ENCODE peak calls at places on chromosomes 3 and 15, in ten cellular contexts. One of them, this sample, is unnamed.

GRCh38 chr15:82792068-82792467 is 13.8 kb downstream of the FSD2 start:
- DNase-seq in tibial nerve: no peak
- DNase-seq in HCT116: no peak
- DNase-seq in natural killer cell: no peak
- DNase-seq in CD4-positive, alpha-beta T cell: no peak
- DNase-seq in GM20000: no peak
- DNase-seq in OCI-LY7: no peak
- DNase-seq in fibroblast of lung: no peak
- DNase-seq in lower leg skin: no peak
- DNase-seq in A673: no peak
- DNase-seq in this sample: no peak

GRCh38 chr3:72355168-72355567 is 493.1 kb downstream of the SHQ1 start:
- DNase-seq in GM20000: no peak
- DNase-seq in HCT116: no peak
- DNase-seq in fibroblast of lung: no peak
- DNase-seq in OCI-LY7: no peak
- DNase-seq in CD4-positive, alpha-beta T cell: no peak
- DNase-seq in natural killer cell: no peak
- DNase-seq in A673: no peak
- DNase-seq in lower leg skin: no peak
- DNase-seq in tibial nerve: no peak
- DNase-seq in this sample: no peak

GRCh38 chr3:117355566-117355965 is 646.0 kb downstream of the TUSC7 start:
- DNase-seq in lower leg skin: no peak
- DNase-seq in CD4-positive, alpha-beta T cell: no peak
- DNase-seq in natural killer cell: no peak
- DNase-seq in tibial nerve: no peak
- DNase-seq in OCI-LY7: no peak
- DNase-seq in fibroblast of lung: peak
- DNase-seq in GM20000: peak
- DNase-seq in A673: peak
- DNase-seq in HCT116: no peak
- DNase-seq in this sample: no peak

GRCh38 chr3:13703071-13703470 is 154.1 kb downstream of the FBLN2 start:
- DNase-seq in fibroblast of lung: no peak
- DNase-seq in HCT116: no peak
- DNase-seq in lower leg skin: no peak
- DNase-seq in GM20000: no peak
- DNase-seq in A673: no peak
- DNase-seq in natural killer cell: no peak
- DNase-seq in CD4-positive, alpha-beta T cell: no peak
- DNase-seq in OCI-LY7: no peak
- DNase-seq in tibial nerve: no peak
- DNase-seq in this sample: no peak

GRCh38 chr3:8848696-8849131 is 79.3 kb upstream of the OXTR start:
- DNase-seq in tibial nerve: no peak
- DNase-seq in lower leg skin: no peak
- DNase-seq in HCT116: no peak
- DNase-seq in OCI-LY7: no peak
- DNase-seq in natural killer cell: no peak
- DNase-seq in CD4-positive, alpha-beta T cell: no peak
- DNase-seq in GM20000: no peak
- DNase-seq in A673: no peak
- DNase-seq in fibroblast of lung: peak
- DNase-seq in this sample: no peak

GRCh38 chr15:39088186-39088585 is 492.7 kb upstream of the THBS1 start:
- DNase-seq in GM20000: no peak
- DNase-seq in natural killer cell: no peak
- DNase-seq in tibial nerve: no peak
- DNase-seq in lower leg skin: no peak
- DNase-seq in A673: no peak
- DNase-seq in OCI-LY7: no peak
- DNase-seq in HCT116: no peak
- DNase-seq in fibroblast of lung: no peak
- DNase-seq in CD4-positive, alpha-beta T cell: no peak
- DNase-seq in this sample: no peak

GRCh38 chr3:15361494-15362214 is 29.3 kb upstream of the SH3BP5 start:
- DNase-seq in tibial nerve: no peak
- DNase-seq in OCI-LY7: peak
- DNase-seq in natural killer cell: no peak
- DNase-seq in GM20000: peak
- DNase-seq in CD4-positive, alpha-beta T cell: no peak
- DNase-seq in HCT116: no peak
- DNase-seq in fibroblast of lung: peak
- DNase-seq in lower leg skin: no peak
- DNase-seq in A673: no peak
- DNase-seq in this sample: no peak

GRCh38 chr15:45333550-45333949 is 44.8 kb downstream of the GATM start:
- DNase-seq in lower leg skin: peak
- DNase-seq in CD4-positive, alpha-beta T cell: no peak
- DNase-seq in HCT116: no peak
- DNase-seq in A673: peak
- DNase-seq in natural killer cell: no peak
- DNase-seq in GM20000: no peak
- DNase-seq in tibial nerve: no peak
- DNase-seq in fibroblast of lung: peak
- DNase-seq in OCI-LY7: no peak
- DNase-seq in this sample: no peak

GRCh38 chr3:35275768-35276167 is 363.6 kb upstream of the ARPP21 start:
- DNase-seq in natural killer cell: no peak
- DNase-seq in CD4-positive, alpha-beta T cell: no peak
- DNase-seq in GM20000: no peak
- DNase-seq in OCI-LY7: no peak
- DNase-seq in A673: no peak
- DNase-seq in fibroblast of lung: no peak
- DNase-seq in HCT116: no peak
- DNase-seq in lower leg skin: no peak
- DNase-seq in tibial nerve: no peak
- DNase-seq in this sample: no peak

GRCh38 chr3:4805662-4806061 is 173.6 kb upstream of the BHLHE40 start:
- DNase-seq in lower leg skin: no peak
- DNase-seq in OCI-LY7: no peak
- DNase-seq in A673: no peak
- DNase-seq in CD4-positive, alpha-beta T cell: no peak
- DNase-seq in natural killer cell: no peak
- DNase-seq in HCT116: no peak
- DNase-seq in GM20000: no peak
- DNase-seq in fibroblast of lung: no peak
- DNase-seq in tibial nerve: no peak
- DNase-seq in this sample: no peak

GRCh38 chr3:39139442-39139841 is 13.9 kb downstream of the CSRNP1 start:
- DNase-seq in CD4-positive, alpha-beta T cell: no peak
- DNase-seq in OCI-LY7: no peak
- DNase-seq in HCT116: no peak
- DNase-seq in A673: no peak
- DNase-seq in lower leg skin: no peak
- DNase-seq in fibroblast of lung: no peak
- DNase-seq in natural killer cell: no peak
- DNase-seq in tibial nerve: no peak
- DNase-seq in GM20000: no peak
- DNase-seq in this sample: no peak

GRCh38 chr15:41603411-41603935 is 44.5 kb downstream of the TYRO3 start:
- DNase-seq in natural killer cell: no peak
- DNase-seq in GM20000: no peak
- DNase-seq in OCI-LY7: no peak
- DNase-seq in HCT116: no peak
- DNase-seq in A673: no peak
- DNase-seq in fibroblast of lung: no peak
- DNase-seq in CD4-positive, alpha-beta T cell: no peak
- DNase-seq in tibial nerve: no peak
- DNase-seq in lower leg skin: no peak
- DNase-seq in this sample: no peak

GRCh38 chr3:189944285-189945145 is 176.2 kb downstream of the P3H2 start:
- DNase-seq in CD4-positive, alpha-beta T cell: no peak
- DNase-seq in natural killer cell: no peak
- DNase-seq in lower leg skin: peak
- DNase-seq in GM20000: no peak
- DNase-seq in A673: no peak
- DNase-seq in HCT116: no peak
- DNase-seq in fibroblast of lung: no peak
- DNase-seq in OCI-LY7: no peak
- DNase-seq in tibial nerve: no peak
- DNase-seq in this sample: no peak

GRCh38 chr3:24936574-24936973 is 441.9 kb upstream of the THRB start:
- DNase-seq in HCT116: no peak
- DNase-seq in CD4-positive, alpha-beta T cell: no peak
- DNase-seq in tibial nerve: no peak
- DNase-seq in fibroblast of lung: no peak
- DNase-seq in GM20000: no peak
- DNase-seq in lower leg skin: no peak
- DNase-seq in OCI-LY7: no peak
- DNase-seq in natural killer cell: no peak
- DNase-seq in A673: no peak
- DNase-seq in this sample: no peak

GRCh38 chr3:151085227-151085888 is at the start of gene MED12L:
- DNase-seq in GM20000: peak
- DNase-seq in fibroblast of lung: peak
- DNase-seq in HCT116: peak
- DNase-seq in lower leg skin: no peak
- DNase-seq in A673: peak
- DNase-seq in natural killer cell: peak
- DNase-seq in CD4-positive, alpha-beta T cell: peak
- DNase-seq in tibial nerve: no peak
- DNase-seq in OCI-LY7: peak
- DNase-seq in this sample: no peak
- TF ChIP-seq CTCF in GM20000: no peak
- TF ChIP-seq CTCF in fibroblast of lung: no peak
- TF ChIP-seq CTCF in HCT116: no peak
- TF ChIP-seq CTCF in lower leg skin: no peak
- TF ChIP-seq CTCF in A673: no peak
- TF ChIP-seq CTCF in natural killer cell: no peak
- TF ChIP-seq CTCF in CD4-positive, alpha-beta T cell: no peak
- TF ChIP-seq CTCF in tibial nerve: no peak
- TF ChIP-seq CTCF in OCI-LY7: peak
- TF ChIP-seq CTCF in this sample: no peak

GRCh38 chr15:28033443-28033842 is 65.7 kb downstream of the OCA2 start:
- DNase-seq in A673: no peak
- DNase-seq in OCI-LY7: no peak
- DNase-seq in lower leg skin: no peak
- DNase-seq in CD4-positive, alpha-beta T cell: no peak
- DNase-seq in tibial nerve: no peak
- DNase-seq in GM20000: no peak
- DNase-seq in natural killer cell: no peak
- DNase-seq in fibroblast of lung: no peak
- DNase-seq in HCT116: no peak
- DNase-seq in this sample: no peak
- TF ChIP-seq CTCF in A673: no peak
- TF ChIP-seq CTCF in OCI-LY7: no peak
- TF ChIP-seq CTCF in lower leg skin: no peak
- TF ChIP-seq CTCF in CD4-positive, alpha-beta T cell: no peak
- TF ChIP-seq CTCF in tibial nerve: no peak
- TF ChIP-seq CTCF in GM20000: no peak
- TF ChIP-seq CTCF in natural killer cell: no peak
- TF ChIP-seq CTCF in fibroblast of lung: no peak
- TF ChIP-seq CTCF in HCT116: no peak
- TF ChIP-seq CTCF in this sample: no peak

DNA sequence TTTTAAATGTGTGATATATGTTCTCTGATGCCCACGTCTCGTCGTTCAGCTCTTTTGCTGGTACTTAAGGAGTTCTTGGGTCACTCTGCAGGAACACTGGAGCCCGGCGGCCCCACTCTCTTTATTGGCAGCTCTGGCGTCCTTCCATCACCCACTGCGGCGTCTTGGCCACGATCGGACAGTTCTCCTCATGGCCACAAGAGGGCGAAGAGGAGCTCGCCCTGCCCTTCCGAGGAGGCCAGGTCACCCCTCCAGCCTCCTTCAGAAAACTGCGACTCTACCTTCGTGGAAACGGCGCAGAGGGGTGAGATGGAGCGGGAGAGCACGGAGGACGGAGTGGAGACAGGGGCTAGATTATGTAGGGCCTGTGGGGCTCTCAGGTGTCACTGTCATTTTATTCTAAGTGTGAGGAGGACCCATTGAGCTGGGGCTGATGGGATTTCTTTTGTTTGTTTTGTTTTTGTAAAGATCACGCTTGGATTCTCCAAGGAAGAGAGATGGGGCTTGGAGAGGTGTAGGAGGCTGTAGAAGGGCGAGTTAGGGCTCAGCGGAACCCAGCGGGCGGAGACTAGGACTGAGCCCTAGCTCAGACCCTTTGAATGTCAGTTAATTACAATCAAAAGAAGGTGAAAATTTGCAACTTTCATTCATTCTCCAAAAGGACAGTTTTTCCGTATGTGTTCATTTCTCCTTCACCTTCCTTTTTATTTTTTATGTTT is 28.0 kb upstream of the GABRA5 start:
- DNase-seq in fibroblast of lung: no peak
- DNase-seq in lower leg skin: no peak
- DNase-seq in tibial nerve: no peak
- DNase-seq in GM20000: no peak
- DNase-seq in CD4-positive, alpha-beta T cell: no peak
- DNase-seq in A673: no peak
- DNase-seq in OCI-LY7: peak
- DNase-seq in natural killer cell: no peak
- DNase-seq in HCT116: no peak
- DNase-seq in this sample: no peak
- TF ChIP-seq CTCF in fibroblast of lung: no peak
- TF ChIP-seq CTCF in lower leg skin: no peak
- TF ChIP-seq CTCF in tibial nerve: no peak
- TF ChIP-seq CTCF in GM20000: no peak
- TF ChIP-seq CTCF in CD4-positive, alpha-beta T cell: no peak
- TF ChIP-seq CTCF in A673: peak
- TF ChIP-seq CTCF in OCI-LY7: peak
- TF ChIP-seq CTCF in natural killer cell: no peak
- TF ChIP-seq CTCF in HCT116: peak
- TF ChIP-seq CTCF in this sample: no peak

DNA sequence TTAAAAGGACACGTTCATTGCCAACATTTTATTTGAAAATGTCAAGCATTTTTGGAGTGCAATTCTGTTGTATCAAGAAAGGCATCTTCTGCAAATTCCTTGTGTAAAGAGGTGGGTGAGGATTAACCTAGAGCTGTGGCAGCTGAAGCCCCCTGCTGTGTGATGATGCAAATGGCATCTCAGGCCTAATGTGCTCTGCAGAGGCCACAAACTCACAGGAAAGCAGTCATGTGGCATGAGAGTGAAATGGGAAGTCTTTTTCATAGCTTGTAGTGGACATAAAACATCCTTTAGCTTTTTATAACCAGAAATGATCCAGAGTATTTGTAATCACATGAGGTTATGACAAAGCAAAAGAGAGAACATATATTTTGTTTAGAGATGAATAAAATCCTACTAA is 6.4 kb downstream of the CADM2 start:
- DNase-seq in lower leg skin: no peak
- DNase-seq in CD4-positive, alpha-beta T cell: no peak
- DNase-seq in OCI-LY7: no peak
- DNase-seq in natural killer cell: no peak
- DNase-seq in tibial nerve: no peak
- DNase-seq in A673: peak
- DNase-seq in fibroblast of lung: peak
- DNase-seq in HCT116: no peak
- DNase-seq in GM20000: no peak
- DNase-seq in this sample: no peak
- TF ChIP-seq CTCF in lower leg skin: no peak
- TF ChIP-seq CTCF in CD4-positive, alpha-beta T cell: no peak
- TF ChIP-seq CTCF in OCI-LY7: peak
- TF ChIP-seq CTCF in natural killer cell: no peak
- TF ChIP-seq CTCF in tibial nerve: no peak
- TF ChIP-seq CTCF in A673: no peak
- TF ChIP-seq CTCF in fibroblast of lung: no peak
- TF ChIP-seq CTCF in HCT116: no peak
- TF ChIP-seq CTCF in GM20000: no peak
- TF ChIP-seq CTCF in this sample: no peak

GRCh38 chr15:96321422-96322391 is 8.8 kb upstream of the NR2F2 start:
- DNase-seq in fibroblast of lung: peak
- DNase-seq in CD4-positive, alpha-beta T cell: no peak
- DNase-seq in lower leg skin: no peak
- DNase-seq in OCI-LY7: no peak
- DNase-seq in A673: peak
- DNase-seq in GM20000: peak
- DNase-seq in HCT116: no peak
- DNase-seq in tibial nerve: peak
- DNase-seq in natural killer cell: no peak
- DNase-seq in this sample: no peak
- TF ChIP-seq CTCF in fibroblast of lung: peak
- TF ChIP-seq CTCF in CD4-positive, alpha-beta T cell: no peak
- TF ChIP-seq CTCF in lower leg skin: no peak
- TF ChIP-seq CTCF in OCI-LY7: no peak
- TF ChIP-seq CTCF in A673: peak
- TF ChIP-seq CTCF in GM20000: no peak
- TF ChIP-seq CTCF in HCT116: no peak
- TF ChIP-seq CTCF in tibial nerve: peak
- TF ChIP-seq CTCF in natural killer cell: no peak
- TF ChIP-seq CTCF in this sample: no peak

This sample was measured in omental fat pad.